ENCODE peak calls at places on chromosomes 3 and 15, in five cellular contexts. O, N, Y, F and M are unnamed samples.

GRCh38 chr3:9192238-9192637 is 57.2 kb downstream of the SRGAP3 start:
- DNase-seq in O (no peak), N (no peak), F (no peak), Y (peak), M (no peak)

GRCh38 chr3:57544181-57545125 is at the start of gene DNAH12:
- DNase-seq in N (no peak), F (peak), Y (peak), O (peak), M (peak)

GRCh38 chr3:126934149-126934548 is 48.8 kb upstream of the PLXNA1 start:
- DNase-seq in Y (no peak), O (no peak), N (no peak), F (no peak), M (no peak)

GRCh38 chr15:61342390-61342789 is 113.3 kb upstream of the RORA start:
- DNase-seq in F (no peak), O (no peak), N (no peak), Y (no peak), M (no peak)

GRCh38 chr3:138945646-138946553 is 1.0 kb downstream of the FOXL2 start:
- DNase-seq in Y (no peak), N (no peak), F (no peak), O (peak), M (peak)

GRCh38 chr15:98669638-98670037 is 21.3 kb downstream of the IGF1R start:
- DNase-seq in O (no peak), N (no peak), F (no peak), Y (no peak), M (no peak)

GRCh38 chr3:172107403-172107802 is 68.0 kb downstream of the FNDC3B start:
- DNase-seq in N (peak), F (no peak), Y (no peak), O (peak), M (no peak)

GRCh38 chr3:167114619-167115018 is 265.5 kb downstream of the ZBBX start:
- DNase-seq in O (no peak), Y (no peak), N (no peak), F (no peak), M (no peak)

GRCh38 chr3:172626241-172626640 is 84.6 kb downstream of the NCEH1 start:
- DNase-seq in Y (no peak), F (no peak), O (no peak), N (no peak), M (no peak)

GRCh38 chr3:193292386-193292785 is 51.4 kb downstream of the PLAAT1 start:
- DNase-seq in Y (no peak), F (no peak), N (no peak), O (no peak), M (no peak)

GRCh38 chr3:149816986-149817385 is 4.0 kb downstream of the RNF13 start:
- DNase-seq in Y (no peak), F (no peak), O (no peak), N (no peak), M (no peak)

GRCh38 chr15:90936823-90937222 is 1.7 kb downstream of the UNC45A start:
- DNase-seq in Y (no peak), N (no peak), O (no peak), F (no peak), M (no peak)

GRCh38 chr3:151425640-151426336 is 35.1 kb downstream of the IGSF10 start:
- DNase-seq in Y (no peak), O (peak), F (no peak), N (no peak), M (peak)

GRCh38 chr3:183338520-183338919 is 85.5 kb downstream of the B3GNT5 start:
- DNase-seq in Y (no peak), N (no peak), O (no peak), F (no peak), M (no peak)

GRCh38 chr3:44955917-44956316 is 20.1 kb downstream of the ZDHHC3 start:
- DNase-seq in N (no peak), O (no peak), F (no peak), Y (no peak), M (no peak)

GRCh38 chr15:33243393-33243792 is 48.9 kb upstream of the FMN1 start:
- DNase-seq in N (no peak), F (no peak), O (no peak), Y (no peak), M (no peak)

GRCh38 chr3:51355891-51356578 is 29.1 kb upstream of the MANF start:
- DNase-seq in N (no peak), Y (no peak), O (no peak), F (no peak), M (no peak)

GRCh38 chr3:55160241-55160877 is 232.5 kb upstream of the LRTM1 start:
- DNase-seq in O (no peak), F (no peak), Y (no peak), N (peak), M (no peak)

GRCh38 chr3:34842706-34843478 is 796.4 kb upstream of the ARPP21 start:
- DNase-seq in N (no peak), O (no peak), Y (no peak), F (no peak), M (peak)

GRCh38 chr3:38644662-38645053 is 4.8 kb downstream of the SCN5A start:
- DNase-seq in F (no peak), O (no peak), N (no peak), Y (no peak), M (no peak)

GRCh38 chr3:25821746-25822573 is 32.1 kb downstream of the OXSM start:
- DNase-seq in Y (no peak), F (no peak), N (no peak), O (no peak), M (no peak)

GRCh38 chr3:47323431-47324277 is 40.9 kb downstream of the KLHL18 start:
- DNase-seq in Y (no peak), N (no peak), O (peak), F (no peak), M (no peak)

GRCh38 chr3:46575577-46576222 is 9.6 kb upstream of the LRRC2 start:
- DNase-seq in F (no peak), O (no peak), N (no peak), Y (no peak), M (peak)

GRCh38 chr3:64170270-64170669 is 55.0 kb downstream of the PRICKLE2 start:
- DNase-seq in Y (no peak), F (no peak), O (no peak), N (no peak), M (no peak)

GRCh38 chr3:175020101-175020500 is 161.0 kb downstream of the NAALADL2 start:
- DNase-seq in Y (no peak), N (no peak), O (no peak), F (no peak), M (no peak)

GRCh38 chr3:46931631-46932441 is 44.7 kb downstream of the CCDC12 start:
- DNase-seq in Y (peak), F (no peak), O (no peak), N (peak), M (no peak)

GRCh38 chr15:101250931-101251829 is 668 bp downstream of the CHSY1 start:
- DNase-seq in F (no peak), Y (no peak), N (no peak), O (peak), M (peak)

GRCh38 chr3:185754920-185755319 is 69.9 kb downstream of the IGF2BP2 start:
- DNase-seq in F (no peak), Y (no peak), O (no peak), N (no peak), M (peak)

GRCh38 chr15:50247819-50248650 is 17.5 kb downstream of the HDC start:
- DNase-seq in F (no peak), N (no peak), O (peak), Y (no peak), M (no peak)

GRCh38 chr15:62050118-62050517 is 10.1 kb downstream of the VPS13C start:
- DNase-seq in N (no peak), O (peak), F (no peak), Y (no peak), M (no peak)

GRCh38 chr3:111915905-111916304 is 56.8 kb downstream of the PHLDB2 start:
- DNase-seq in N (no peak), O (no peak), Y (no peak), F (no peak), M (peak)

GRCh38 chr3:55641914-55642313 is 154.8 kb upstream of the WNT5A start:
- DNase-seq in O (no peak), Y (no peak), F (no peak), N (no peak), M (no peak)

GRCh38 chr15:99930696-99931095 is 197.5 kb upstream of the LYSMD4 start:
- DNase-seq in N (no peak), O (no peak), F (no peak), Y (no peak), M (no peak)

GRCh38 chr3:18562364-18563154 is 137.4 kb upstream of the SATB1 start:
- DNase-seq in O (no peak), N (no peak), Y (no peak), F (no peak), M (no peak)

GRCh38 chr15:95635666-95636065 is 694.8 kb upstream of the NR2F2 start:
- DNase-seq in Y (no peak), O (peak), F (no peak), N (no peak), M (no peak)

GRCh38 chr3:117059990-117060338 is 350.4 kb downstream of the TUSC7 start:
- DNase-seq in Y (no peak), N (no peak), O (no peak), F (no peak), M (peak)

GRCh38 chr3:72186485-72186864 is 401.5 kb upstream of the PROK2 start:
- DNase-seq in O (no peak), N (no peak), F (no peak), Y (no peak), M (no peak)

GRCh38 chr3:139107424-139108252 is 62.9 kb upstream of the PRR23C start:
- DNase-seq in F (no peak), Y (no peak), N (no peak), O (no peak), M (no peak)

DNA sequence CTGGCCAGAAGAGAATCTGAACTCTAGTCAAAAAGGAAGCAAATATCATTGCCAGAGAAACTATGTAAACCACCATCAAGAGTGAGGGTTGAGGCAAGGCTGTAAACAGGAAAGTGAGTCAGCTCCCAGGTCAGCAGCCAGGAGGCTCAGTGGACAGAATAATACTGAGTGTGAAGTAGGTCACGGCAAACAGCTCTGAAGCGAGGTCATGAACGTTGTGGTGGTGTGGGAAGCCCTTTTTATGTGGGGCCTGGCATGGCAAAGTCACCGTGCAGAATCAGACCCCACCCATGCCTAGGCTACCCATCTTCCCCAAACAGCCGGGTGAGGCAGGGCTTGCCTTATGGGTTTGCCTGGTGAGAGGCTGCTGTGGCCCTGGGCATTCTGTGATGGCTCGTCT is 43.9 kb downstream of the THBS1 start:
- DNase-seq in O (no peak), F (no peak), Y (peak), N (peak), M (no peak)
- H3K4me2 ChIP-seq in O (no peak), F (no peak), Y (peak), N (peak), M (no peak)

GRCh38 chr3:42746455-42747450 is 26.3 kb downstream of the CCDC13 start:
- DNase-seq in Y (peak), F (no peak), N (no peak), O (no peak), M (no peak)
- TF ChIP-seq CREB1 in Y (no peak), F (no peak), N (no peak), O (no peak), M (no peak)

GRCh38 chr3:141434255-141434654 is 52.6 kb upstream of the RASA2 start:
- DNase-seq in O (no peak), F (no peak), N (no peak), Y (no peak), M (no peak)

GRCh38 chr3:141431411-141432378 is 55.1 kb upstream of the RASA2 start:
- DNase-seq in N (no peak), O (peak), Y (peak), F (no peak), M (no peak)

GRCh38 chr3:141436180-141436579 is 50.6 kb upstream of the RASA2 start:
- DNase-seq in F (no peak), O (peak), N (no peak), Y (no peak), M (no peak)

GRCh38 chr3:141430326-141430725 is 56.5 kb upstream of the RASA2 start:
- DNase-seq in O (no peak), N (no peak), Y (no peak), F (no peak), M (no peak)

GRCh38 chr3:141432904-141433303 is 53.9 kb upstream of the RASA2 start:
- DNase-seq in F (no peak), O (no peak), N (no peak), Y (no peak), M (no peak)
- H3K4me2 ChIP-seq in F (no peak), O (no peak), N (no peak), Y (peak), M (no peak)

GRCh38 chr15:76325704-76326103 is 10.9 kb upstream of the ISL2 start:
- DNase-seq in O (no peak), N (no peak), Y (no peak), F (no peak), M (no peak)

GRCh38 chr15:76327191-76328105 is 9.1 kb upstream of the ISL2 start:
- DNase-seq in Y (no peak), N (no peak), F (no peak), O (peak), M (no peak)

GRCh38 chr15:76321171-76321570 is 9.9 kb upstream of the ETFA start:
- DNase-seq in F (no peak), O (no peak), N (no peak), Y (no peak), M (no peak)

GRCh38 chr15:76321602-76322001 is 10.3 kb upstream of the ETFA start:
- DNase-seq in N (no peak), F (no peak), O (no peak), Y (no peak), M (no peak)

GRCh38 chr15:76324066-76324465 is 12.5 kb upstream of the ISL2 start:
- DNase-seq in O (no peak), Y (no peak), N (no peak), F (no peak), M (no peak)
- TF ChIP-seq CREB1 in O (no peak), Y (no peak), N (no peak), F (no peak), M (no peak)

DNA sequence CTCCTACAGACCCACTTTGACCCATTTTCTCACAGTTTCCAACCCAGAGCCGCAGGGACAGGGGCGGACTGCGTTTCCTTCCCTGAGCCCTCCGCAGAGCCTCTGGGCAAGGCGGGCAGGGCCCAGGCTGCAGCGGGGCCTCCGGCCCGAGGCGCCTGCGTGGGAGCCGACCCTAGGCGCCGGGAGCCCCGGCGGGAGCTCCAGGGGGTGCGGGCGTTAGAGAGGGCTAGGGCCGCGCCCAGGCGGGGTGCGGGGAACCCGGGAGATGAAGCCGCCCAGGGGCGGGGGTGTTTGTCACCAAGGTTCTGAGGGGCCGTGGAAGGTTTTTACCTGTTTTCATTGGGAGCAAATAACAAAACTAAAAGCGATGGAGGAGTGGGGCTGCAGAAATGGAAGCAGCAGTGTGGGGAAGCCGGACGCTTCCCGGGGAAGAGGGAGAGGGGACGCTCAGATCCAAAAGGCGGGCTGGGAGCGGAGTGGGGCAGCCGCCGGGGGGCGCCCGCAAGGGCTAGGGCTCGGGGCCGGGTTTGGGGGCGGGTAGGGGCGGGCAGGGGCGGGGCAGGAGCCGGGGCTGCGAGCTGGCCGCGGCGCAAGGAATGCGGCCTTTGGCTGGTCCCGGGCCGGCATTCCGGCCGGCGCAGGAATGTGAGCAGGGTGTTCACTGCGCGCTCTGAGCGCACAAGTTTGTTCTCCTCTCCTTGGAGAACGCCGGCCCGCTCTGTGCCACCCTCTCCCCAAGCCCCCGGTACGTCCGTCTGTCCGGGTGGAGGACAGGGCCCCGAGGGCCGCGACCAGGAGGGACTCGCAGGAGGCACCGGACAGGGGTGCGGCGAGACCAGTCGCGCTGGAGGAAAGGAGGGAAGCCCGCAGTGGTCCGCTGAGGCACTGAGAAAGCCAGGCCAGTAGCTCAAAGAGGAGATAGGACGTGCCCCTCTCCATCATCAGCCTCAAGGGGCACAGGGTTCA is 61.1 kb downstream of the AMOTL2 start:
- DNase-seq in Y (peak), N (no peak), O (peak), F (no peak), M (peak)
- H3K4me2 ChIP-seq in Y (peak), N (no peak), O (no peak), F (peak), M (peak)

DNA sequence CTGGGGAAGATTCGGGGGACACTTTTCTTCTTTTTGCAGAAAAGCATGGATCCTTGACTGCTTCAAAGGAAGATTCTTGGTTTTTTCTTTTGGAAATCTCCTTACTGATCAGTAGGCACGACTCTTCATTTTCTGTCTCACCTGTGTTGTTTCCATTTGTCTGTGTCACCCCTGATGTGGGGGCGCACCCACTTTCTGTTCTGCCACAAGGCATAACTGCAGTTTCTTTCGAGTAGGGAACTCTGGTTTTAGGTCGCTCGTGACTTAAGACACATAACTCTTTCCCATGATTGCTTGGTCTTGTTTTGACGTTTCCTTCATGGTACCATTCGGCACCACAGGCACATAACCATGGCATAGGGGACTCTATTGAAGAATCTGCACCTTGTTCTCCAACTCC is 31.3 kb downstream of the RNF168 start:
- DNase-seq in N (no peak), O (no peak), Y (no peak), F (no peak), M (no peak)
- TF ChIP-seq CREB1 in N (no peak), O (no peak), Y (no peak), F (no peak), M (no peak)

DNA sequence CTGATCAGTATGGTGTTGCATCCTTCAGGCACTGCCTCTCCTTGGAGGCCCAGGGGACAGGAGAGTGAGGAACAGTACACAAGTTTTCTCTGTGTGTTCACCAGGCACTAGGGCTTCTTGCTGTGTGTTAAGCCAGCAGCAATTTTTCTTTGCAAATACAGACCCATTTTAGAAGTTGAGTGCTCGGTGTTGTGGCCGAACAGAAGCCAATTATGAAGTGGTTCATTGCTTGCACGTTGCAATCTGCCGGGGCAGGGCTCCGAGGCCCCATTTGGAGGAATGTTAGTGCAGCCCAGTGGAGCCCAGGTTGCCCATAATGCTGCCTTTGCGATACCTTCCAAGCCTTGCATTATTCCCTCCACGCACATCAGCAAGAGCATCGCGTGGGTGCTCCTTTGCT is 51.0 kb downstream of the EPHB1 start:
- DNase-seq in Y (no peak), F (no peak), O (no peak), N (no peak), M (no peak)
- H3K4me2 ChIP-seq in Y (no peak), F (no peak), O (no peak), N (no peak), M (no peak)